ENCODE peak calls at places on chromosomes 12 and 14, in five cellular contexts. C is trophoblast cell, Q is mesenchymal stem cell, H is H1, X is neuronal stem cell. F is an unnamed sample.

GRCh38 chr14:95519699-95520098 is 3.2 kb upstream of the SYNE3 start:
- DNase-seq in C (peak), Q (peak), H (no peak), X (no peak), F (no peak)

GRCh38 chr12:33322519-33322918 is 117.1 kb downstream of the SYT10 start:
- DNase-seq in C (no peak), Q (no peak), H (no peak), X (no peak), F (no peak)

GRCh38 chr14:68458840-68459469 is 333.9 kb downstream of the ZFP36L1 start:
- DNase-seq in C (peak), Q (peak), H (no peak), X (no peak), F (peak)

GRCh38 chr12:105935981-105936380 is 202.8 kb downstream of the NUAK1 start:
- DNase-seq in C (peak), Q (peak), H (no peak), X (no peak), F (no peak)

GRCh38 chr14:74550071-74550470 is 56.5 kb downstream of the ISCA2 start:
- DNase-seq in C (no peak), Q (no peak), H (no peak), X (no peak), F (no peak)

GRCh38 chr12:62715086-62715786 is 219.7 kb downstream of the PPM1H start:
- DNase-seq in C (no peak), Q (no peak), H (no peak), X (peak), F (no peak)

GRCh38 chr12:113214938-113215400 is 6.3 kb upstream of the TPCN1 start:
- DNase-seq in C (peak), Q (peak), H (no peak), X (no peak), F (no peak)

GRCh38 chr14:99163446-99163845 is 108.6 kb downstream of the BCL11B start:
- DNase-seq in C (no peak), Q (no peak), H (no peak), X (no peak), F (no peak)

GRCh38 chr12:107525719-107526554 is 159.7 kb upstream of the PWP1 start:
- DNase-seq in C (no peak), Q (no peak), H (no peak), X (no peak), F (no peak)

GRCh38 chr14:101328412-101329149 is 232.7 kb upstream of the DIO3 start:
- DNase-seq in C (no peak), Q (no peak), H (peak), X (no peak), F (no peak)

GRCh38 chr14:104428860-104429259 is 150.7 kb upstream of the C14orf180 start:
- DNase-seq in C (no peak), Q (no peak), H (no peak), X (no peak), F (peak)

GRCh38 chr12:1047898-1048660 is 57.1 kb downstream of the ERC1 start:
- DNase-seq in C (no peak), Q (no peak), H (no peak), X (no peak), F (no peak)

GRCh38 chr12:28191018-28191595 is 851 bp downstream of the CCDC91 start:
- DNase-seq in C (peak), Q (no peak), H (no peak), X (no peak), F (no peak)

GRCh38 chr12:50660425-50660822 is 103.5 kb upstream of the ATF1 start:
- DNase-seq in C (no peak), Q (no peak), H (no peak), X (no peak), F (no peak)

GRCh38 chr12:132471011-132471857 is 18.7 kb upstream of the FBRSL1 start:
- DNase-seq in C (no peak), Q (no peak), H (no peak), X (no peak), F (no peak)

GRCh38 chr14:97280526-97280925 is 483.3 kb downstream of the VRK1 start:
- DNase-seq in C (peak), Q (no peak), H (no peak), X (no peak), F (no peak)

GRCh38 chr12:127178039-127178438 is 1088.9 kb upstream of the TMEM132C start:
- DNase-seq in C (no peak), Q (no peak), H (no peak), X (no peak), F (no peak)

GRCh38 chr14:100292776-100293461 is 13.3 kb downstream of the SLC25A29 start:
- DNase-seq in C (no peak), Q (no peak), H (no peak), X (no peak), F (no peak)

GRCh38 chr12:94851396-94852025 is 152.0 kb downstream of the NDUFA12 start:
- DNase-seq in C (no peak), Q (no peak), H (no peak), X (no peak), F (no peak)

GRCh38 chr12:22684526-22685118 is 59.7 kb downstream of the ETNK1 start:
- DNase-seq in C (peak), Q (peak), H (no peak), X (peak), F (no peak)

GRCh38 chr12:113196996-113197395 is 11.5 kb downstream of the RITA1 start:
- DNase-seq in C (peak), Q (peak), H (peak), X (no peak), F (peak)

GRCh38 chr14:24734917-24735500 is 101.0 kb upstream of the GZMB start:
- DNase-seq in C (peak), Q (peak), H (no peak), X (peak), F (no peak)

GRCh38 chr14:87170179-87170578 is 822.8 kb downstream of the GALC start:
- DNase-seq in C (no peak), Q (no peak), H (no peak), X (peak), F (peak)

GRCh38 chr14:41490323-41490722 is 116.4 kb upstream of the LRFN5 start:
- DNase-seq in C (no peak), Q (no peak), H (no peak), X (no peak), F (no peak)

GRCh38 chr12:50589650-50590435 is 85.1 kb downstream of the DIP2B start:
- DNase-seq in C (peak), Q (peak), H (no peak), X (no peak), F (no peak)

GRCh38 chr12:99906786-99907185 is 78.0 kb downstream of the ANKS1B start:
- DNase-seq in C (no peak), Q (peak), H (no peak), X (no peak), F (no peak)

GRCh38 chr12:104712477-104712876 is 245.6 kb downstream of the SLC41A2 start:
- DNase-seq in C (no peak), Q (peak), H (no peak), X (no peak), F (no peak)

GRCh38 chr12:14960548-14961465 is 594 bp downstream of the ARHGDIB start:
- DNase-seq in C (peak), Q (no peak), H (no peak), X (no peak), F (no peak)

GRCh38 chr14:67663633-67664032 is 10.8 kb downstream of the VTI1B start:
- DNase-seq in C (no peak), Q (no peak), H (no peak), X (no peak), F (no peak)

GRCh38 chr14:100199240-100199860 is 39.6 kb upstream of the YY1 start:
- DNase-seq in C (peak), Q (no peak), H (no peak), X (no peak), F (no peak)

GRCh38 chr12:50302686-50303085 is 19.4 kb upstream of the LIMA1 start:
- DNase-seq in C (no peak), Q (peak), H (no peak), X (no peak), F (no peak)

GRCh38 chr14:22226381-22226780 is 362.6 kb downstream of the DAD1 start:
- DNase-seq in C (peak), Q (peak), H (no peak), X (no peak), F (no peak)

DNA sequence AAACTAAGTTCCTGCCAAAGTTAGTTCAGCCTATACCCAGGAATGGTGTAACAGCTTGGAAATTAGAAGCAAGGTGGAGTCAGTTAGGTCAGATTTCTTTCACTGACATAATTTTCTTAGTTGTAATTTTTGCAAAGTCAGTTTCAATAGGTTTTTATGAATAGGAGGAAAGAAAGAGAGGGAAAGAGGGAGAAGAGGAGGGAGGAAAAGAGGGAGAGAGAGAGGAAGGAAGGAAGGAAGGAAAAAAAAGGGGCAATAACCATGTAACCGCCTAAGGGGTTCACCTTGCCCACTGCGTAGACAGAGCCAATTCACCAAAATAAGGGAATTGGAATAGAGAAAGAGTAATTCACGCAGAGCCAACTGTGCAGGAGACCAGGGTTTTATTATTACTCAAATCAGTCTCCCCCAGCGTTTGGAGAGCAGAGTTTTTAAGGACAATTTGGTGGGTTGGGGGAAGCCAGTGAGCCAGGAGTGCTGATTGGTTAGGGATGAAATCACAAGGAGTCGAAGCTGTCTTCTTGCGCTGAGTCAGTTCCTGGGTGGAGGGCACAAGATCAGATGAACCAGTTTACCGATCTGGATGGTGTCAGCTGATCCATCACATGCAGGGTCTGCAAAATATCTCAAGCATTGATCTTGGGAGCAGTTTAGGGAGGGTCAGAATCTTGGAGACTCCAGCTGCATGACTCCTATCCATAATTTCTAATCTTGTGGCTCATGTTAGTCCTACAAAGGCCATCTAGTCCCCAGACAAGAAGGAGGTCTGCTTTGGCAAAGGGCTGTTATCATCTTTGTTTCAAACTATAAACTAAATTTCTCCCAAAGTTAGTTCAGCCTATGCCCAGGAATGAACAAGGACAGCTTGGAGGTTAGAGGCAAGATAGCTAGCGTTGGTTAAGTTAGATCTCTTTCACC is 126.0 kb upstream of the AMIGO2 start:
- DNase-seq in C (no peak), Q (no peak), H (no peak), X (no peak), F (no peak)
- H3K18ac ChIP-seq in C (no peak), Q (no peak), H (no peak), X (no peak), F (no peak)

GRCh38 chr12:32120419-32120818 is 13.8 kb downstream of the BICD1 start:
- DNase-seq in C (no peak), Q (no peak), H (no peak), X (no peak), F (peak)
- H2BK12ac ChIP-seq in C (no peak), Q (no peak), H (no peak), X (no peak), F (no peak)

DNA sequence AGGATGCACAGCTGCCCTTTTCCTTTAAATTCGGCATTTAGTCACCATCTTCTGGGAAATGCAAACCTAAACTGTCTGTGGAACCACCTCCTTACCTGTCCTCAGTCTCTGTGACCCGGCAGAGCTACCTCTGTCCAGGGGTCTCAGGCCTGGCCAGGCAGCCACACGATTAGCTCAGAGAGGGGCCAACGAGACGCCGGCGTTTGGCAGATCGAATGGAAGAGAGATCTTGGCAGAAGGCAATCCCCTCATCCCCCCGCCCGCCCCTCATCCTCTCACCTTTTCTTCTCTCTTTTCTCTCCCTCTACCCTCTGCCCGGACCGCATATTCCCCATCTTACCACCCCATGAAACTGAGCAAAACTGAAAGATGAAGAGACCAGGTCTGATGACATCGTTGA is 101.0 kb downstream of the PIWIL1 start:
- DNase-seq in C (no peak), Q (no peak), H (no peak), X (no peak), F (no peak)
- H3K18ac ChIP-seq in C (no peak), Q (no peak), H (no peak), X (no peak), F (no peak)

GRCh38 chr12:117921922-117922777 is 46.6 kb downstream of the KSR2 start:
- DNase-seq in C (no peak), Q (no peak), H (no peak), X (no peak), F (no peak)
- H2BK12ac ChIP-seq in C (no peak), Q (no peak), H (no peak), X (no peak), F (no peak)

GRCh38 chr12:124720687-124721500 is 142.8 kb downstream of the SCARB1 start:
- DNase-seq in C (peak), Q (peak), H (no peak), X (no peak), F (no peak)
- H3K18ac ChIP-seq in C (no peak), Q (peak), H (no peak), X (no peak), F (no peak)

GRCh38 chr14:89307409-89307808 is 109.6 kb downstream of the FOXN3 start:
- DNase-seq in C (no peak), Q (no peak), H (no peak), X (no peak), F (no peak)
- H2BK12ac ChIP-seq in C (no peak), Q (no peak), H (no peak), X (no peak), F (no peak)

GRCh38 chr12:81800298-81801148 is 41.4 kb upstream of the PPFIA2 start:
- DNase-seq in C (no peak), Q (peak), H (no peak), X (no peak), F (peak)
- H3K18ac ChIP-seq in C (no peak), Q (peak), H (no peak), X (no peak), F (peak)

GRCh38 chr12:117193903-117194302 is 3.6 kb upstream of the FBXO21 start:
- DNase-seq in C (no peak), Q (no peak), H (no peak), X (no peak), F (no peak)
- H2BK12ac ChIP-seq in C (no peak), Q (no peak), H (no peak), X (no peak), F (no peak)

DNA sequence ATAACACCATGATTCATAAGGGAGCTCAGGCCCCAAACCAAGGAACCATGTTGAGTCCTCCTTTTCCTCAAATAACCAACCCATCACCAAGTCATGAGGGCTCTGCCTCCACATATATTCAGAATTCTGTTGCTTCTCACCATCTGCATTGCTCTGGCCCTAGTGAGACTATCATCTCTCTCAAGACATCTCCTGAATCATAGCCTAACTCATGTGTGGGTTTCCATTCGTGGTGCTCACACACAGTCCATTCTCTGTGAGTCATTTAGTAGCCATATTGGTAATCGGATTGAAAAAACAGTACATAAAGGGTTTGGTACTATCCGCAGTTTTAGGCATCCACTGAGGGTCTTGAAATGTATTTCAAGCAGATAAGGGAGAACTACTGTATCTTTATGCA is 5.1 kb upstream of the SLC38A2 start:
- DNase-seq in C (no peak), Q (peak), H (no peak), X (no peak), F (no peak)
- H3K18ac ChIP-seq in C (no peak), Q (no peak), H (no peak), X (no peak), F (no peak)

F was measured in H9.